ENCODE peak calls at places on chromosomes 5 and 9, in seven cellular contexts. H is lung; R is tibial nerve; N is colonic mucosa; L is small intestine; U is CD4-positive, CD25-positive, alpha-beta regulatory T cell; E is iPS DF 6.9. Q is an unnamed sample. For H3K9me3, the result is how much of the 10 kb centered on the place peaks cover.

GRCh38 chr9:37852222-37852621 is 51.6 kb downstream of the DCAF10 start:
- DNase-seq in H (no peak), R (no peak), N (no peak), L (no peak), U (no peak), E (no peak), Q (no peak)

GRCh38 chr9:76717176-76717575 is 47.1 kb upstream of the PCA3 start:
- DNase-seq in H (no peak), R (no peak), N (no peak), L (no peak), U (no peak), E (no peak), Q (no peak)

GRCh38 chr9:89527084-89527483 is 29.2 kb upstream of the SEMA4D start:
- DNase-seq in H (peak), R (no peak), N (peak), L (peak), U (no peak), E (no peak), Q (peak)

GRCh38 chr5:102886586-102886985 is 131.5 kb downstream of the PAM start:
- DNase-seq in H (no peak), R (no peak), N (no peak), L (no peak), U (no peak), E (no peak), Q (no peak)

GRCh38 chr9:95003694-95004451 is 277.4 kb downstream of the AOPEP start:
- DNase-seq in H (peak), R (peak), N (peak), L (peak), U (peak), E (no peak), Q (peak)

GRCh38 chr9:136089697-136090045 is 5.4 kb downstream of the NACC2 start:
- DNase-seq in H (no peak), R (no peak), N (no peak), L (no peak), U (peak), E (no peak), Q (no peak)

GRCh38 chr9:134099123-134099761 is 31.4 kb upstream of the BRD3 start:
- DNase-seq in H (peak), R (no peak), N (peak), L (peak), U (peak), E (peak), Q (peak)

GRCh38 chr5:166441-167372 is 24.6 kb upstream of the LRRC14B start:
- DNase-seq in H (no peak), R (no peak), N (no peak), L (no peak), U (no peak), E (no peak), Q (peak)

GRCh38 chr5:81517462-81517861 is 123.5 kb upstream of the ACOT12 start:
- DNase-seq in H (no peak), R (no peak), N (no peak), L (no peak), U (no peak), E (no peak), Q (no peak)

GRCh38 chr5:74536658-74537057 is 103.9 kb downstream of the ENC1 start:
- DNase-seq in H (no peak), R (no peak), N (no peak), L (no peak), U (no peak), E (no peak), Q (no peak)

GRCh38 chr9:128928624-128929023 is 7.8 kb downstream of the PHYHD1 start:
- DNase-seq in H (no peak), R (no peak), N (no peak), L (no peak), U (no peak), E (no peak), Q (no peak)

GRCh38 chr9:135661801-135662560 is 1.1 kb upstream of the LCN9 start:
- DNase-seq in H (no peak), R (no peak), N (no peak), L (no peak), U (no peak), E (no peak), Q (no peak)

GRCh38 chr5:60677831-60678664 is 21.9 kb downstream of the DEPDC1B start:
- DNase-seq in H (no peak), R (no peak), N (no peak), L (peak), U (peak), E (no peak), Q (peak)

GRCh38 chr9:127676636-127677035 is 30.2 kb upstream of the CFAP157 start:
- DNase-seq in H (no peak), R (no peak), N (no peak), L (no peak), U (no peak), E (no peak), Q (no peak)

GRCh38 chr9:35728041-35728971 is 3.7 kb downstream of the TLN1 start:
- DNase-seq in H (peak), R (peak), N (peak), L (peak), U (peak), E (no peak), Q (peak)

GRCh38 chr5:68562308-68562707 is 346.8 kb downstream of the PIK3R1 start:
- DNase-seq in H (peak), R (no peak), N (peak), L (peak), U (no peak), E (no peak), Q (peak)

GRCh38 chr5:107555425-107556090 is 115.2 kb downstream of the EFNA5 start:
- DNase-seq in H (no peak), R (no peak), N (no peak), L (no peak), U (no peak), E (no peak), Q (no peak)

GRCh38 chr5:32802764-32803163 is 91.6 kb downstream of the NPR3 start:
- DNase-seq in H (no peak), R (no peak), N (no peak), L (no peak), U (no peak), E (no peak), Q (no peak)
- H3K9me3 ChIP-seq in H (under half), R (under half), N (under half), L (under half), U (under half), E (under half), Q (under half)

DNA sequence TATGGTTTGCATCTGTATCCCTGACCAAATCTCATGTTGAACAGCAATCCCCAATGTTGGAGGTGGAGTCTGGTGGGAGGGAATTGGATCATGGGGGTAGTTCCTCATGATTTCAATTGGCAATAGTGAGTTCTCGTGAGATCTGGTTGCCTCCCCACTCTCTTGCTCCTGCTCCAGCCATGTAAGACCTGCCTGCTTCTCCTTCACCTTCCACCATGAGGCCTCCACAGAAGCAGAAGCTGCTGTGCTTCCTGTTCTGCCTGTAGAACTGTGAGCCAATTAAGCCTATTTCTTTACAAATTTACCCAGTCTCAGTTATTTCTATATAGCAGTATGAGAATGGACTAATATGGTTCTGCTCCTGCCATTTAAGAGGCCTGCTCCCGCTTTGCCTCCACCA is 32.9 kb downstream of the SCAI start:
- DNase-seq in H (no peak), R (no peak), N (no peak), L (no peak), U (no peak), E (no peak), Q (no peak)
- H3K9me3 ChIP-seq in H (under half), R (under half), N (under half), L (under half), U (under half), E (under half), Q (under half)

DNA sequence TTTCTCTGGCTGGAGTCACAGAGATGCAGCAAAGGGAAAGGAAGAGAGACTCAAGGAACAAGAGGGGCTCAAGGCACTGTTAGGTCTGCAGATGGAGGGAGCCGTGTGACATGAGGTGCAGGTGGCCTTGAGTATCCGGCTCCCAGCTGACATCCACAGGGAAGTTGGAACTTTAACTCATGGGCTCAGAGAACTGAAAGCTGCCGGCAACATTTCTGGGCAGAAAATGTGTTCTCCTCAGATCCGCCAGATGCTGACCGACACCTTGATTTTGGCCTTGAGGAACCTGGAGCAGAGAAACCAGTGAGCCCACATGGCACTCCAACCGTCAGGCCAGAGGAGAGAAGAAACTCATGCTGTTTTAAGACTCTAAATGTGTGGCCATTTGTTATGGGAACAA is 258.1 kb upstream of the IRX2 start:
- DNase-seq in H (no peak), R (no peak), N (no peak), L (no peak), U (no peak), E (no peak), Q (no peak)
- H3K9me3 ChIP-seq in H (under half), R (under half), N (under half), L (under half), U (under half), E (under half), Q (under half)

DNA sequence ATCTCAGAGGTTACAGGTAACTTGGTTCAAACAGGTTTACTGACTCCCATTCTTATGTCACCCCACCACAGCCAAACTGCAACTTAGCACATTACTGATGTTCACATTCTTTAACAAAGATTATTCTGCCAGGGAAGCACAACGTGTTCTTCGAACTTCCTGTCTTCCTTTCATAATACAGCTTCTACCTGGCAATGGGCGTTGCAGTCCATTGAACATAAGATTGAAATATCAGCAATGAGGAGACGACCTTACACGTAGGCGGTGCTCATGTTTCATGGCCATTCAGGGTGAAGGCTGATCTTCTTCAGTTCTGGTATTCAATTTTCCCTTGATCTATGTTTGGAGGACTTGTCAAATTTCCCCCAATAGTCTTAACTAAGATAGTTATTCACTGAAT is 104.5 kb downstream of the ADAMTS16 start:
- DNase-seq in H (no peak), R (no peak), N (no peak), L (no peak), U (no peak), E (no peak), Q (no peak)
- H3K9me3 ChIP-seq in H (under half), R (under half), N (under half), L (under half), U (under half), E (under half), Q (under half)

DNA sequence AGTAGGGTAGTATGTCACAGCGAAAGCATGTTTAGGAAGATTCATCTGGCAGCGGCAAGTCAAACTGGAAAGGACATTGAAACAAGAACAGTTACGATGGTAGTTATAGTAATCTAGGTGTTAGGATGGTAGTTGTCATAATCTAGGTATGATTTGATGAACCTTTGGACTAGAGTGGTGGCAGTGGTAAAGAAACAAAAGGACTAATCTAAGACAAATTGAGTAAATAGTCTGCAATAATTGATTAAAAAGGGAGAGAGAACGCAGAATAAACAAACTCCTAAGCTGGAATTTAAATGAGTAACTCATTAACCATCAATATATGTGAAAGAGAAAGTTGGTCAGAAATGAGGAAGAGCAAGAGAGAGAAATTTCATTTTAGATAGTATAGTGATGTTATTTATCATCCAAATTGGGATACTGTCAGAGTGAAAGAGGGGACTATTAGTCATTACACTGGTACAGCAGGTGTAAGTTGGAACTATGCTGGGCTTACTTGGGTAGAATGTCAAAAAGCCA is 56.8 kb downstream of the MTREX start:
- DNase-seq in H (no peak), R (no peak), N (no peak), L (peak), U (no peak), E (no peak), Q (no peak)
- H3K9me3 ChIP-seq in H (under half), R (under half), N (under half), L (under half), U (under half), E (under half), Q (under half)

DNA sequence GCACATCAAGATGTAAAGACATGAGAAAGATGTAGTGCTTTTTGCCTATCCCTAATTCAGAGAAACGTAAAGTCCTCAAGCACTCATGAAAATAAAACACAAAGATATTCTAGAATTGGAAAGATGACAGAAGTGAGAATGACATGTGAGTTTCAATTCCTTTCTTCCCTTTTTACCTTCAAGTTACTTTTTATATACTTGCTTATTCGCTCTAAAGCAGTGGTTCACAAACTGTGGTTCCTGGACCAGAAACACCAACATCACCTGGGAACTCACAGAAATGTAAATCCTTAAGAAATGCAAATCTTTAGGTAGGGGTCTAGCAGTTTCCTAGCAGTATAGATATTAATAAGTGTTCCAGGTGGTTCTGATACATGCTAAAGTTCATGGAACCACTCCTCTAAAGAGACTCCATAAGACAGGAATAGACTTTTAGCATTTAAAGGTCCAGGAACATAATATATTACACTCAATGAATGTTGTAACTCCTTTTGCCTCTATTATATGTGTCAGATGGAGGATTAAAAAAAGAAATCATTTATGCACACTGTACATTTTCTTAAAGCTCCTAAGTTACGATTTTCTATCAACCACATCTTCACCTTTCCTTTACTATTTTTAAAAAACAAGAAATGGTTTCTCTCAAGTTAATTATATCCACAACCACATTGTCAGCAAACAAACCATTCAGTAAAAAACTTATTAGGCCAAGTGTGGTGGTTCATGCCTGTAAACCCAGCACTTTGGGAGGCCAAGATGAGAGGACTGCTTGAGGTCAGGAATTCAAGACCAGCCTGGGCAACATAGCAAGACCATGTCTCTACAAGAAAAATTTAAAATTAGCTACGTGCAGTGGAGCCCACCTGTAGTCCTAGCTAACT is 39.9 kb downstream of the ERP44 start:
- DNase-seq in H (no peak), R (no peak), N (no peak), L (no peak), U (no peak), E (no peak), Q (no peak)
- H3K9me3 ChIP-seq in H (under half), R (under half), N (under half), L (under half), U (under half), E (under half), Q (under half)

GRCh38 chr5:150895431-150896428 is 9.1 kb downstream of the ZNF300 start:
- DNase-seq in H (no peak), R (no peak), N (no peak), L (no peak), U (no peak), E (no peak), Q (no peak)
- H3K9me3 ChIP-seq in H (half or more), R (half or more), N (under half), L (under half), U (half or more), E (under half), Q (under half)

GRCh38 chr5:141355641-141356040 is 820 bp downstream of the PCDHGA4 start:
- DNase-seq in H (no peak), R (no peak), N (no peak), L (no peak), U (no peak), E (no peak), Q (no peak)

GRCh38 chr5:141356133-141356532 is 1.3 kb downstream of the PCDHGA4 start:
- DNase-seq in H (no peak), R (no peak), N (no peak), L (no peak), U (no peak), E (no peak), Q (no peak)

GRCh38 chr5:141359790-141360426 is at the start of gene PCDHGB2:
- DNase-seq in H (no peak), R (no peak), N (no peak), L (peak), U (peak), E (no peak), Q (no peak)

GRCh38 chr5:141354900-141355469 is at the start of gene PCDHGA4:
- DNase-seq in H (no peak), R (no peak), N (no peak), L (no peak), U (no peak), E (no peak), Q (no peak)

DNA sequence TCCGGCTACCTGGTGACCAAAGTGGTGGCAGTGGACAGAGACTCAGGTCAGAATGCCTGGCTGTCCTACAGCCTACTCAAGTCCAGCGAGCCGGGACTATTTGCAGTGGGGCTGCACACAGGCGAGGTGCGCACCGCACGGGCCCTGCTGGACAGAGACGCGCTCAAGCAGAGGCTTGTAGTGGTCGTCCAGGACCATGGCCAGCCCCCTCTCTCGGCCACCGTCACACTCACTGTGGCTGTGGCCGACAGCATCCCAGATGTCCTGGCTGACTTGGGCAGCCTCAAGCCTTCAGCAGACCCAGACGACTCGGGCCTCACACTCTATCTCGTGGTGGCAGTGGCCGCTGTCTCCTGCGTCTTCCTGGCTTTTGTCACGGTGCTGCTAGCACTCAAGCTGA is 2.1 kb downstream of the PCDHGA4 start:
- DNase-seq in H (no peak), R (no peak), N (no peak), L (no peak), U (no peak), E (no peak), Q (no peak)
- H3K9me3 ChIP-seq in H (under half), R (half or more), N (under half), L (under half), U (under half), E (under half), Q (under half)

GRCh38 chr5:178902849-178903248 is 7.1 kb downstream of the ZFP2 start:
- DNase-seq in H (no peak), R (no peak), N (no peak), L (no peak), U (no peak), E (no peak), Q (no peak)
- H3K9me3 ChIP-seq in H (under half), R (under half), N (under half), L (under half), U (under half), E (under half), Q (half or more)

GRCh38 chr9:92664394-92665152 is 5.4 kb downstream of the IPPK start:
- DNase-seq in H (no peak), R (no peak), N (no peak), L (no peak), U (peak), E (no peak), Q (no peak)
- H3K9me3 ChIP-seq in H (under half), R (under half), N (under half), L (under half), U (under half), E (under half), Q (under half)

Q was measured in stomach.